ENCODE peak calls at places on chromosomes 13 and 19, in nine cellular contexts. Y, H, X, P, W, G, V, R and J are unnamed samples.

GRCh38 chr13:34310539-34310938 is 492.6 kb downstream of the RFC3 start:
- DNase-seq in Y (no peak), H (no peak), X (no peak), P (no peak), W (no peak), G (no peak), V (no peak), R (no peak), J (no peak)

GRCh38 chr19:1082165-1082927 is 12.8 kb downstream of the POLR2E start:
- DNase-seq in Y (peak), H (no peak), X (peak), P (peak), W (no peak), G (no peak), V (peak), R (peak), J (peak)

GRCh38 chr19:31253816-31254551 is 95.3 kb downstream of the TSHZ3 start:
- DNase-seq in Y (no peak), H (no peak), X (no peak), P (no peak), W (no peak), G (no peak), V (no peak), R (no peak), J (peak)

GRCh38 chr19:11096210-11096841 is 7.1 kb downstream of the LDLR start:
- DNase-seq in Y (no peak), H (no peak), X (no peak), P (no peak), W (no peak), G (no peak), V (no peak), R (peak), J (no peak)

GRCh38 chr13:24232474-24232873 is 72.0 kb downstream of the SPATA13 start:
- DNase-seq in Y (no peak), H (no peak), X (no peak), P (no peak), W (no peak), G (no peak), V (no peak), R (no peak), J (no peak)

GRCh38 chr13:111153977-111154332 is 38.8 kb downstream of the ARHGEF7 start:
- DNase-seq in Y (peak), H (no peak), X (no peak), P (no peak), W (no peak), G (peak), V (no peak), R (peak), J (no peak)

GRCh38 chr13:23681253-23681652 is 111.0 kb downstream of the TNFRSF19 start:
- DNase-seq in Y (no peak), H (no peak), X (no peak), P (no peak), W (no peak), G (no peak), V (no peak), R (no peak), J (no peak)

GRCh38 chr13:113411216-113412023 is 41.9 kb downstream of the ADPRHL1 start:
- DNase-seq in Y (no peak), H (no peak), X (no peak), P (no peak), W (no peak), G (no peak), V (no peak), R (no peak), J (peak)

GRCh38 chr19:46404884-46405658 is 8.3 kb downstream of the CCDC8 start:
- DNase-seq in Y (no peak), H (no peak), X (peak), P (no peak), W (no peak), G (no peak), V (no peak), R (no peak), J (no peak)

GRCh38 chr13:38980628-38981078 is 10.0 kb downstream of the STOML3 start:
- DNase-seq in Y (no peak), H (no peak), X (no peak), P (no peak), W (no peak), G (no peak), V (no peak), R (no peak), J (no peak)

GRCh38 chr13:99158846-99159245 is 41.8 kb upstream of the UBAC2 start:
- DNase-seq in Y (no peak), H (no peak), X (no peak), P (no peak), W (no peak), G (no peak), V (no peak), R (no peak), J (no peak)

GRCh38 chr13:23557043-23557442 is 13.2 kb upstream of the TNFRSF19 start:
- DNase-seq in Y (no peak), H (no peak), X (no peak), P (no peak), W (no peak), G (no peak), V (no peak), R (no peak), J (no peak)

GRCh38 chr13:30734434-30734833 is 909 bp upstream of the ALOX5AP start:
- DNase-seq in Y (no peak), H (no peak), X (no peak), P (no peak), W (no peak), G (no peak), V (no peak), R (no peak), J (peak)